ENCODE peak calls at places on chromosome 6, in ten cellular contexts. G is tibial nerve, P is suprapubic skin, S is PC-9, W is Peyer's patch, M is psoas muscle, E is neural progenitor cell, B is mucosa of descending colon, T is ovary, Q is Caco-2. Z is an unnamed sample. For H3K4me1, the result is how much of the 10 kb centered on the place peaks cover.

GRCh38 chr6:154408906-154409500 is 52.4 kb upstream of the IPCEF1 start:
- DNase-seq in S (no peak), P (no peak), W (no peak), M (no peak), B (peak), T (peak), G (no peak), E (no peak), Q (no peak), Z (no peak)

GRCh38 chr6:13427838-13428527 is 59.4 kb downstream of the GFOD1 start:
- DNase-seq in Q (no peak), P (no peak), B (no peak), T (no peak), W (no peak), M (no peak), E (no peak), S (no peak), G (no peak), Z (no peak)

GRCh38 chr6:24547243-24547642 is 52.5 kb downstream of the ALDH5A1 start:
- DNase-seq in S (no peak), T (no peak), G (no peak), M (no peak), W (no peak), E (peak), B (no peak), P (no peak), Q (no peak), Z (no peak)

GRCh38 chr6:103707596-103708325 is 1152.0 kb downstream of the HACE1 start:
- DNase-seq in E (no peak), Q (no peak), T (no peak), W (no peak), M (no peak), G (no peak), B (no peak), P (no peak), S (no peak), Z (no peak)

GRCh38 chr6:41191569-41191968 is 9.4 kb downstream of the TREML2 start:
- DNase-seq in T (no peak), W (no peak), G (no peak), M (no peak), P (no peak), E (peak), S (no peak), B (peak), Q (no peak), Z (no peak)

GRCh38 chr6:108800510-108800909 is 47.7 kb upstream of the ARMC2 start:
- DNase-seq in P (no peak), B (no peak), G (no peak), W (no peak), Q (no peak), E (no peak), T (no peak), S (no peak), M (no peak), Z (no peak)

GRCh38 chr6:137571854-137572253 is 77.7 kb upstream of the OLIG3 start:
- DNase-seq in B (peak), E (peak), P (no peak), M (no peak), Q (peak), W (no peak), G (peak), S (no peak), T (no peak), Z (no peak)

GRCh38 chr6:30071081-30071818 is 4.3 kb downstream of the PPP1R11 start:
- DNase-seq in E (peak), S (no peak), Q (no peak), P (no peak), W (no peak), T (no peak), G (no peak), B (no peak), M (peak), Z (no peak)

GRCh38 chr6:136284909-136285308 is 4.7 kb downstream of the BCLAF1 start:
- DNase-seq in W (no peak), T (no peak), M (no peak), B (no peak), G (no peak), E (no peak), Q (no peak), P (no peak), S (no peak), Z (no peak)

GRCh38 chr6:165884813-165885765 is 222.0 kb upstream of the PDE10A start:
- DNase-seq in G (peak), Q (peak), P (peak), M (peak), T (peak), E (peak), S (no peak), W (peak), B (peak), Z (no peak)

GRCh38 chr6:6007311-6008113 is 787 bp upstream of the NRN1 start:
- DNase-seq in M (no peak), B (no peak), W (no peak), E (peak), Q (no peak), T (no peak), P (peak), S (no peak), G (no peak), Z (no peak)

GRCh38 chr6:35139924-35140524 is 1.1 kb downstream of the TCP11 start:
- DNase-seq in G (peak), B (peak), S (peak), Q (no peak), T (peak), P (no peak), W (no peak), M (peak), E (peak), Z (no peak)

GRCh38 chr6:15876406-15876805 is 213.6 kb upstream of the DTNBP1 start:
- DNase-seq in G (no peak), W (no peak), B (no peak), E (no peak), Q (no peak), M (no peak), T (no peak), P (no peak), S (no peak), Z (no peak)

GRCh38 chr6:164640946-164641345 is 668.5 kb downstream of the C6orf118 start:
- DNase-seq in B (no peak), W (no peak), S (no peak), Q (no peak), T (no peak), G (no peak), E (no peak), P (no peak), M (no peak), Z (no peak)

GRCh38 chr6:167769408-167770190 is 57.1 kb upstream of the AFDN start:
- DNase-seq in G (no peak), Q (no peak), S (no peak), B (no peak), M (no peak), W (no peak), E (no peak), P (no peak), T (no peak), Z (no peak)

GRCh38 chr6:155181498-155181897 is 82.3 kb upstream of the CLDN20 start:
- DNase-seq in B (no peak), G (no peak), M (no peak), W (no peak), S (no peak), Q (no peak), E (no peak), P (no peak), T (no peak), Z (no peak)

GRCh38 chr6:33663727-33664449 is 42.8 kb downstream of the ITPR3 start:
- DNase-seq in P (peak), G (no peak), M (no peak), Q (no peak), S (no peak), E (no peak), W (no peak), T (no peak), B (no peak), Z (no peak)

GRCh38 chr6:33667776-33668175 is 43.7 kb downstream of the UQCC2 start:
- DNase-seq in E (no peak), T (no peak), M (no peak), B (no peak), W (no peak), S (no peak), G (no peak), P (no peak), Q (no peak), Z (no peak)

GRCh38 chr6:33664506-33665057 is 43.5 kb downstream of the ITPR3 start:
- DNase-seq in M (no peak), E (no peak), S (no peak), B (no peak), T (no peak), G (no peak), Q (no peak), W (no peak), P (no peak), Z (no peak)

GRCh38 chr6:33667072-33667471 is 44.4 kb downstream of the UQCC2 start:
- DNase-seq in M (no peak), S (no peak), E (no peak), Q (no peak), P (peak), B (no peak), W (no peak), G (no peak), T (no peak), Z (no peak)

GRCh38 chr6:33665957-33666356 is 44.8 kb downstream of the ITPR3 start:
- DNase-seq in M (no peak), W (no peak), T (no peak), B (no peak), E (no peak), P (no peak), Q (no peak), G (no peak), S (no peak), Z (no peak)
- TF ChIP-seq CTCF in M (no peak), W (no peak), T (no peak), B (no peak), E (peak), P (no peak), Q (no peak), G (no peak), S (no peak), Z (no peak)

DNA sequence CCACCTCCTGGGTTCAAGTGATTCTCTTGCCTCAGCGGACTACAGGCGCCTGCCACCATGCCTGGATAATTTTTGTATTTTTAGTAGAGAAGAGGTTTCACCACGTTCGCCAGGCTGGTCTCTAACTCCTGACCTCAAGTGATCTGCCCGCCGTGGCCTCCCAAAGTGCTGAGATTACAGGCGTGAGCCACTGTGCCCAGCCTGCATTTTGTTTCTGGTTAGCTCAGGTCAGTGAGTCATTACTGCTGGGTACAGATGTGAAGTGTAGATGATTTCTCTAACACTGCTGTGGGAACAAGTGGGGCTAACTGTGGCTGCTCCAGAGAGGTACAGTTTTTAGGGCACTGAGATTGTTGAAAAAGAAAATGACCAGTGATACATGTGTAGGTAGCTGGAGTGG is 188.6 kb downstream of the PRL start:
- DNase-seq in T (no peak), M (no peak), G (no peak), E (no peak), W (no peak), S (no peak), Q (no peak), B (no peak), P (no peak), Z (no peak)
- H3K4me1 ChIP-seq in T (under half), M (under half), G (under half), E (under half), W (under half), S (under half), Q (under half), B (under half), P (under half), Z (under half)

GRCh38 chr6:68976260-68976659 is 341.2 kb downstream of the ADGRB3 start:
- DNase-seq in Q (no peak), E (no peak), W (no peak), G (no peak), B (no peak), M (no peak), T (no peak), P (no peak), S (no peak), Z (no peak)
- TF ChIP-seq CTCF in Q (peak), E (peak), W (no peak), G (no peak), B (no peak), M (no peak), T (no peak), P (no peak), S (peak), Z (no peak)

GRCh38 chr6:7156666-7157278 is 49.0 kb downstream of the RREB1 start:
- DNase-seq in W (no peak), G (no peak), Q (no peak), S (no peak), P (no peak), E (no peak), T (no peak), M (peak), B (peak), Z (no peak)
- H3K4me1 ChIP-seq in W (under half), G (under half), Q (under half), S (under half), P (half or more), E (under half), T (under half), M (half or more), B (half or more), Z (half or more)

GRCh38 chr6:152734630-152735029 is 16.0 kb upstream of the VIP start:
- DNase-seq in B (no peak), W (no peak), G (no peak), Q (no peak), P (no peak), T (no peak), S (no peak), M (no peak), E (no peak), Z (no peak)
- TF ChIP-seq CTCF in B (no peak), W (no peak), G (no peak), Q (no peak), P (no peak), T (no peak), S (no peak), M (no peak), E (no peak), Z (no peak)

DNA sequence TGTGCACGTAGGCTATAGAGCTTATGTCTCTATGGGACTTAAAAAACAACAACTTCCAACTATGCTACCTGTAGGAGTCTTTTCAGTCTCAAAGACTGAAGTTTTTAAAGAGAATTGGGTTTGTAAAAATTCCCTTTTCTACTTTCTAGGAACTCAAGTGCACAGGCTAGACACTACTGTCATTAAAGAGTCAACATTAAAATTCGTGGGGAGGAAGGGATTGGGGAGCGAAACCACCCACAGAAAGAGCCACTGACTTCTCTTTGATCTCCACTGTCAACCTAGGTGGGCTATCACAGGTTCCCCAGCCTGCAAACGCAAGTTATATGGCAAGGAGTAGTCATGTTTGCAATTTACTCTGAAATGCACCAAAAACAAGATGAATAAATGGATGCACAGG is 37.7 kb downstream of the ADTRP start:
- DNase-seq in E (no peak), S (no peak), B (no peak), Q (no peak), P (no peak), M (no peak), T (no peak), W (no peak), G (no peak), Z (no peak)
- H3K4me1 ChIP-seq in E (under half), S (under half), B (under half), Q (under half), P (under half), M (under half), T (under half), W (under half), G (under half), Z (under half)

DNA sequence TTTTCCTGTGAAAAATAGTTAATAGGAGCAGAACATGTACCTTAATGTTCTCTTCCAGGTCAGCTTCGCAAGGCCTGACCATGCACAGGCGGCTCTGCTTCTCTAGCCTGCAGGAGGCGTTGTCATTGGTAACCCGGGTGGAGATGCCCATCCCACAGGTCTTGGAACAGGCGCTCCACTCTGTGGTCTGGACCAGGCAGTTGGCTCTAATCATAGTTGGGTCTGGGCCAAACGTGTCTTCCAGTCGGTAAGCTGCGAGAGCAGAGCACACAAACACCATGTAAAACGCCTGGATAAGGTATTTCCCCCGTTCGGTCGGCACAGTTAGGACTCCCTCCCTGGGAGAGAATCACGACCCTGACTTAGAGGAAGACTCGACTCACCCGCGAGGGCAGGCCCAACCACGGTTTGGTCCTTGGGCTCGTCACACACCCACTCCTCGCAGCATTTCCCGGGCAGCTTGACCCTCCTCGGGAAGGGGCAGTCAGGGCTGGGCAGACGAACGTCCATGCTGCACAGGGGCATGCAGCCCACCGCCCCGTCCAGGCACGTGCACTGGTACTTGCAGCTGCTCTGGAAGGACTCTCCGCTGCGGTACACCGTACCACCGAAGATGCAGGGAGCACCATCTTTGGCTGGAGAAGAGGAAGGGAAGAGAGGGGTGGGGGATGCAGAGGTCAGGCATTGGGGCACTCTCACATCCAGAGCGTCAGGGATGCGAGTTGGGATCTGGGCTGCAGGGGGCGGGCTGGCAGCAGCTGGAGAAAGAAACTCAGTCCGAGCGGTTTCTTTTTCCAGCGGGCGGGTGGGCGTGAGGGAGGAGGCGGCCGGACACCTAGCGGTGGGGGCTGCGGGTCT is 1.0 kb downstream of the CCN2 start:
- DNase-seq in P (peak), W (peak), Q (peak), M (peak), G (peak), S (no peak), T (peak), B (peak), E (peak), Z (no peak)
- TF ChIP-seq CTCF in P (peak), W (peak), Q (peak), M (peak), G (peak), S (no peak), T (peak), B (peak), E (peak), Z (peak)

DNA sequence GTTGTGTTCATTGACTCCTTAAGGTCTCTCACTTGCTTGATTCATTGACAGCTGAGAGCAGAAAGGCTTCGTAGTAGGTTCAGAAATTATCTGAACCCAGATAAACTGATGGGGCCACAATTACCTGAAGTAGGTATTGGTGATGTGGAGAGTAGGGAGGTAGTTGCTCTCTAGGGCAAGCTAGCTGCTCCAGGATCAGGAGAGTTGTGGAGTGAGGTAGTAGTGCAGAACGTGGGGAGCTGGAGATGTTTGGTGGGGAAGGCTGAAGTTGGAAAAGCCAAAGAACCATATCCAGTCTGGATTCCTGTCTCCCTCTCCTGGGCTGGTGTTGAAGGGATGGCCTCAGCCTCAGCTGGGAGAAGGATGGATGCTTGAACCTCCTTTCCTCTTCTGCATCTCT is 15.9 kb downstream of the TJAP1 start:
- DNase-seq in S (no peak), B (no peak), T (no peak), P (no peak), M (no peak), G (no peak), Q (no peak), W (no peak), E (no peak), Z (no peak)
- H3K4me1 ChIP-seq in S (under half), B (under half), T (under half), P (half or more), M (under half), G (under half), Q (under half), W (under half), E (under half), Z (half or more)

GRCh38 chr6:147579667-147580066 is 71.2 kb downstream of the SAMD5 start:
- DNase-seq in E (no peak), G (no peak), Q (no peak), W (no peak), M (no peak), B (no peak), P (no peak), S (no peak), T (no peak), Z (no peak)

GRCh38 chr6:147586044-147586443 is 77.6 kb downstream of the SAMD5 start:
- DNase-seq in B (peak), G (peak), M (no peak), W (no peak), P (no peak), Q (no peak), S (no peak), E (no peak), T (peak), Z (no peak)

GRCh38 chr6:147585256-147585655 is 76.8 kb downstream of the SAMD5 start:
- DNase-seq in W (no peak), T (no peak), Q (no peak), S (no peak), E (no peak), B (no peak), M (no peak), G (no peak), P (no peak), Z (no peak)
- TF ChIP-seq CTCF in W (no peak), T (no peak), Q (no peak), S (no peak), E (no peak), B (no peak), M (no peak), G (no peak), P (no peak), Z (no peak)

DNA sequence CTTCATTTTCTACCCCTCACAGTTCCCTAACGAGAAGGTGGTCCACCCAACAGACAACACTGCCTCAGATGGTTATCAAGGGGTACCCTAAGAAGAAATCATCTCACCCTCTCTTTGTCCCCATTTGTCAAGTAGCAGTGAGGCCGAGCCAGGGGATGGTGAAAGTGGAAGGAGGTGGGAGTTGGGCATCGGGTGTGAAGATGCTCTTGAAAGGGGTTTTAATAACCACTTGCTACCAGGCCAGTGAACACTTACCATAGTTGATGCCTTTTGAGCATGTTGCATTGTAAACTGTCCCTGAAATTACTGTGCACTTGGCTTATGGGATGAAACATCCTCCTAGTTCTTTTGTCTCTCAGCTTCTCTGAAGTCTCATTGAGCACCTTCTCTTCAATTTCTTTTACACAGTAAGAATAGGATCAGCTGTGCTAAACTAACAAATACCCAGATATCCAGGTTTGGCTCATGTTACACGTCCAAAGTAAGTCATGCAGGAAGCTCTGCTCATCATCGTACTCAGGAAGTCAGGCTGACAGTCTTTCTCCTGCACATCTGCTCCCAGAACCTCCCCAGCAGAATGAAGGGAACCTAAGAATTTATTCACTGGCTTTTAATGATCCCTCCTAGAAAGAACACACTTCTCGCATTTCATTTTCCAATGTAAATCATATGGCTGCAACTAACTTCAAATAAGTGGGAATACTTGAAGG is 13.3 kb downstream of the HLA-DPB1 start:
- DNase-seq in P (no peak), Q (no peak), T (no peak), E (no peak), W (no peak), B (no peak), S (no peak), M (no peak), G (no peak), Z (no peak)
- H3K4me1 ChIP-seq in P (under half), Q (under half), T (under half), E (under half), W (under half), B (under half), S (under half), M (under half), G (under half), Z (under half)